ENCODE peak calls at places on chromosomes 5 and 9, in four cellular contexts. A is BJ, M is pancreas, D is lower lobe of right lung. S is an unnamed sample.

GRCh38 chr5:67880876-67881275 is 334.7 kb upstream of the PIK3R1 start:
- DNase-seq in A (no peak), M (no peak), D (no peak), S (peak)

GRCh38 chr5:119876522-119876921 is 247.2 kb downstream of the FAM170A start:
- DNase-seq in A (no peak), M (no peak), D (no peak), S (no peak)

GRCh38 chr9:108094676-108094993 is 605.1 kb upstream of the KLF4 start:
- DNase-seq in A (no peak), M (no peak), D (no peak), S (no peak)

GRCh38 chr5:132687995-132688394 is 14.2 kb downstream of the IL4 start:
- DNase-seq in A (no peak), M (no peak), D (no peak), S (no peak)

GRCh38 chr5:178331491-178331981 is 98.9 kb upstream of the PHYKPL start:
- DNase-seq in A (no peak), M (peak), D (peak), S (peak)

GRCh38 chr5:97192580-97193421 is 9.8 kb upstream of the RIOK2 start:
- DNase-seq in A (no peak), M (no peak), D (no peak), S (no peak)

GRCh38 chr5:103237783-103238182 is 20.8 kb upstream of the MACIR start:
- DNase-seq in A (no peak), M (no peak), D (no peak), S (no peak)

GRCh38 chr9:112790231-112790774 is 39.7 kb downstream of the SNX30 start:
- DNase-seq in A (no peak), M (no peak), D (no peak), S (peak)

GRCh38 chr5:120803282-120803681 is 339.2 kb downstream of the PRR16 start:
- DNase-seq in A (no peak), M (no peak), D (no peak), S (no peak)

GRCh38 chr5:83577036-83577636 is 105.6 kb downstream of the VCAN start:
- DNase-seq in A (no peak), M (no peak), D (no peak), S (peak)

GRCh38 chr9:138043061-138043410 is 165.5 kb downstream of the CACNA1B start:
- DNase-seq in A (no peak), M (no peak), D (no peak), S (no peak)

GRCh38 chr5:34586117-34586885 is 69.8 kb upstream of the RAI14 start:
- DNase-seq in A (no peak), M (peak), D (no peak), S (no peak)

GRCh38 chr5:68046445-68046844 is 169.1 kb upstream of the PIK3R1 start:
- DNase-seq in A (peak), M (no peak), D (no peak), S (peak)

GRCh38 chr9:136762915-136763648 is 1.2 kb downstream of the LCN15 start:
- DNase-seq in A (no peak), M (peak), D (peak), S (no peak)

GRCh38 chr5:68074633-68075032 is 140.9 kb upstream of the PIK3R1 start:
- DNase-seq in A (no peak), M (no peak), D (no peak), S (no peak)

GRCh38 chr5:179533024-179533423 is 17.3 kb upstream of the RUFY1 start:
- DNase-seq in A (no peak), M (no peak), D (no peak), S (no peak)

GRCh38 chr5:31492824-31493223 is 39.1 kb downstream of the DROSHA start:
- DNase-seq in A (no peak), M (no peak), D (no peak), S (no peak)

GRCh38 chr5:143685416-143685815 is 126.5 kb upstream of the HMHB1 start:
- DNase-seq in A (no peak), M (no peak), D (no peak), S (no peak)

GRCh38 chr5:181064987-181065386 is 24.9 kb downstream of the BTNL9 start:
- DNase-seq in A (no peak), M (no peak), D (no peak), S (no peak)

GRCh38 chr9:13388157-13388556 is 108.7 kb upstream of the MPDZ start:
- DNase-seq in A (no peak), M (no peak), D (no peak), S (peak)

GRCh38 chr5:174065528-174066189 is 20.2 kb downstream of the NSG2 start:
- DNase-seq in A (no peak), M (peak), D (no peak), S (no peak)
- H3K4me3 ChIP-seq in A (no peak), M (no peak), D (no peak), S (no peak)

DNA sequence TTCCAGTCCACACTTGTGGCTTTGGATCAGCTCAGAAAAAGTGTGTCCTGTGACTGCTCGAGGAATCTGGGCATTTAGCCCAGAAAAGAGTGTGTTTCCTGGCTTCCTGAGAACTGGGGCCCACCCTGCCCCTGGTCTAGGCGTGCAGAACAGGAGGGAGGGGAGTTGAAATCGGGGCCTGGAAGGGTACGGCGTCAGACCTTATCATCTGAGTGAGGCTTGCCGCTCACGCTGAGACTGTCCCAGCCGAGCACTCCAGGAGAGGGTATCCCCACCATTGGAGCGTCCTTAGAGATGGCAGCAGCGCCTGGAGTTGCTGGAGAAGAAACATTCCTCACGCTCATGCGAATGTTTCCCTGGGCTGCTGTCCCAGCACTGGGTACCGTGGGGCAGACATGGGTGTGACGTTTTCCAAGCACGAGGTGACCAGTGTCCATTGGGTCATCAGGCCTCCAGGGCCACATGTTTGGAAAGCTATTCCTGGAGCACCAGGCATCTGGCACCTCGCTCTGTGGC is 22.5 kb downstream of the NEK6 start:
- DNase-seq in A (peak), M (no peak), D (peak), S (no peak)
- H3K4me3 ChIP-seq in A (no peak), M (no peak), D (no peak), S (no peak)

DNA sequence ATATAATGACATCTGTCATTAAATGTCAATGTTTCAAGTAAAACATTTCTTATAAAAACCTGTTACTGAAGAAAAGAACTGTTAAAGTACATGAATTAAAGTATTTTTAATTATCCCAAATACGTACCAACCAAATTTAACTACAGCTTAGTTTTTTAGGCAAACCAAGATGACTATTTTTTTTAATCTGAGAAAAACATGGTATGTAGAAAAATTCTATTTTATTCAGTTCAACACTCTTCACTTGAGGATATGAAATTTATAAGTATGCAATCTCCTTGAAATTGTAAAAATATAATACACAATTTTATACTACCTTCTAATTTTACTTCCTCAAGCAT is 75.3 kb upstream of the IFNE start:
- DNase-seq in A (no peak), M (no peak), D (no peak), S (no peak)
- H3K4me3 ChIP-seq in A (peak), M (no peak), D (no peak), S (no peak)

GRCh38 chr9:109426621-109427402 is 71.3 kb downstream of the PTPN3 start:
- DNase-seq in A (no peak), M (no peak), D (no peak), S (no peak)
- H3K4me3 ChIP-seq in A (no peak), M (no peak), D (no peak), S (no peak)

GRCh38 chr9:117705386-117705785 is 1.2 kb downstream of the TLR4 start:
- DNase-seq in A (no peak), M (no peak), D (no peak), S (no peak)

GRCh38 chr9:117704597-117704996 is 394 bp downstream of the TLR4 start:
- DNase-seq in A (no peak), M (no peak), D (no peak), S (no peak)

GRCh38 chr9:117704024-117704575 is at the start of gene TLR4:
- DNase-seq in A (peak), M (no peak), D (peak), S (peak)

GRCh38 chr9:117706421-117707150 is 2.4 kb downstream of the TLR4 start:
- DNase-seq in A (no peak), M (no peak), D (no peak), S (no peak)

GRCh38 chr9:117703538-117703937 is 665 bp upstream of the TLR4 start:
- DNase-seq in A (no peak), M (no peak), D (no peak), S (no peak)
- H3K4me3 ChIP-seq in A (peak), M (no peak), D (peak), S (no peak)

DNA sequence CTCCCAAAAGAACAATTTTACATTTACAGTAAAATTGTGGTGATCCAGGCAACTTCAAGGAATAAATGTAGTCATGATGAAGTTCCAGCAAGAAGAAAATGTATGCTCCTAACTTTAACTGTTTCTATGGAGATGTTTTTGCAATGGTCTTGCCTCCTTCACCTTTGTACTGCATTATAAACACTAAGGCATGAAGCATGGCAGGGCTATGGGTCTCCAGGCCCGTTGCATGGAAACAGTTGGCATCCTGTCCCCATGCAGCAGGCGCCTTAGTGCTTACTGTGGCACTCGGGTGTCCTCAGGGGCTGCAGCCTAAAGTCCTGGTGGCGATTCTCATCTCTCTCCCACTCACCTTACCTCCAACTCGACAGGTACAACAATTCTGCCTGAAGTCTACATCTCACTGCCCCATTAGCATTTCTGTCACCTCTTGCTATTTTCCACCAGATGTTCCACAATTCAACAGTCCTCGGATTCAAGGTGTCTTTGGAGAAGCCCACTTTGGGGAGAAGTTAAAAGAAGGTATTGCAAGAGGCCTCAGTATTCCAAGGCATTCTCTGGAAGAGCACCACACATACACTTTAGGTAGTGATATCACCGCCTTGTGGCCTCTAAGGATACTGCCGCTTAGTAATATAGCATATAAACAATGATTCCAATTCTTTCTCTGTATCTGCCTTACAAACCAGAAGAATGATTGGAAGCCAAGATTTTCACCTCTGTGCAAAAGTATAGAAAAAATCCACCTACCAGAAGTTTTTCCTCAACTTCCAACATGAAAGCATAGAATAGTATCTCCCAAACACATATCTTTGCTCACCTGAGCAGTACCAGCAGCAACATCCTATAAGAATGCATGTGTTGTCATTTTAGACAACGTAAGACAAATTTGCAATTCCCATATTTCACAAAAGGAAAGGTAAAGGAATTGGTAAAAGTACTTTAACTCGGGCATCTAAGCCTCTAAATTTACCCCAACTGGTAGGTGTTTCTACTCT is 5.1 kb downstream of the LIFR start:
- DNase-seq in A (no peak), M (no peak), D (no peak), S (peak)
- H3K4me3 ChIP-seq in A (no peak), M (no peak), D (peak), S (no peak)

GRCh38 chr9:38422555-38423245 is 1.6 kb downstream of the IGFBPL1 start:
- DNase-seq in A (no peak), M (no peak), D (no peak), S (no peak)
- H3K4me3 ChIP-seq in A (no peak), M (no peak), D (no peak), S (no peak)

S was measured in adrenal gland.